ENCODE peak calls at places on chromosomes 4 and X, in six cellular contexts. One of them, this sample, is unnamed.

GRCh38 chrX:65932173-65933084 is 107.5 kb downstream of the VSIG4 start:
- DNase-seq in WTC11: peak; percentile 13
- DNase-seq in H1: no peak
- DNase-seq in HCT116: peak; percentile 92
- DNase-seq in GM12878: no peak
- DNase-seq in K562: peak; percentile 9
- DNase-seq in this sample: peak; percentile 15

GRCh38 chrX:24846551-24847170 is 152.9 kb downstream of the POLA1 start:
- DNase-seq in WTC11: no peak
- DNase-seq in GM12878: no peak
- DNase-seq in H1: no peak
- DNase-seq in HCT116: no peak
- DNase-seq in K562: no peak
- DNase-seq in this sample: no peak

GRCh38 chr4:15925830-15926229 is 12.7 kb downstream of the FGFBP1 start:
- DNase-seq in H1: no peak
- DNase-seq in WTC11: no peak
- DNase-seq in HCT116: no peak
- DNase-seq in K562: no peak
- DNase-seq in GM12878: no peak
- DNase-seq in this sample: no peak

GRCh38 chr4:185020863-185021761 is 2.8 kb downstream of the HELT start:
- DNase-seq in H1: no peak
- DNase-seq in HCT116: no peak
- DNase-seq in WTC11: peak; percentile 38
- DNase-seq in GM12878: no peak
- DNase-seq in K562: no peak
- DNase-seq in this sample: no peak

GRCh38 chr4:66633472-66633871 is 911.8 kb downstream of the CENPC start:
- DNase-seq in WTC11: no peak
- DNase-seq in GM12878: no peak
- DNase-seq in H1: no peak
- DNase-seq in K562: no peak
- DNase-seq in HCT116: no peak
- DNase-seq in this sample: no peak

GRCh38 chr4:86926428-86927086 is 8.3 kb upstream of the AFF1 start:
- DNase-seq in H1: no peak
- DNase-seq in GM12878: no peak
- DNase-seq in K562: peak; percentile 37
- DNase-seq in WTC11: no peak
- DNase-seq in HCT116: no peak
- DNase-seq in this sample: no peak

GRCh38 chrX:362937-363620 is 23.6 kb downstream of the PPP2R3B start:
- DNase-seq in WTC11: no peak
- DNase-seq in GM12878: no peak
- DNase-seq in K562: no peak
- DNase-seq in HCT116: no peak
- DNase-seq in H1: no peak
- DNase-seq in this sample: no peak

GRCh38 chr4:121777625-121778024 is 12.7 kb upstream of the SMIM43 start:
- DNase-seq in HCT116: no peak
- DNase-seq in GM12878: no peak
- DNase-seq in H1: no peak
- DNase-seq in WTC11: no peak
- DNase-seq in K562: no peak
- DNase-seq in this sample: no peak

GRCh38 chrX:39767446-39767845 is 330.3 kb downstream of the BCOR start:
- DNase-seq in WTC11: no peak
- DNase-seq in H1: no peak
- DNase-seq in HCT116: no peak
- DNase-seq in K562: no peak
- DNase-seq in GM12878: no peak
- DNase-seq in this sample: no peak

GRCh38 chr4:184744251-184744650 is 10.4 kb upstream of the CENPU start:
- DNase-seq in H1: no peak
- DNase-seq in HCT116: no peak
- DNase-seq in WTC11: no peak
- DNase-seq in GM12878: no peak
- DNase-seq in K562: no peak
- DNase-seq in this sample: no peak

GRCh38 chr4:170226288-170226687 is 136.5 kb upstream of the AADAT start:
- DNase-seq in K562: no peak
- DNase-seq in GM12878: no peak
- DNase-seq in H1: no peak
- DNase-seq in HCT116: no peak
- DNase-seq in WTC11: no peak
- DNase-seq in this sample: no peak

GRCh38 chr4:94758141-94758699 is 465 bp downstream of the BMPR1B start:
- DNase-seq in K562: no peak
- DNase-seq in WTC11: peak; percentile 74
- DNase-seq in GM12878: no peak
- DNase-seq in H1: no peak
- DNase-seq in HCT116: no peak
- DNase-seq in this sample: peak; percentile 51

GRCh38 chr4:89308161-89308500 is 531 bp upstream of the GPRIN3 start:
- DNase-seq in H1: no peak
- DNase-seq in HCT116: no peak
- DNase-seq in K562: no peak
- DNase-seq in GM12878: no peak
- DNase-seq in WTC11: no peak
- DNase-seq in this sample: no peak

GRCh38 chrX:33194876-33195433 is 16.4 kb downstream of the DMD start:
- DNase-seq in HCT116: no peak
- DNase-seq in GM12878: no peak
- DNase-seq in H1: no peak
- DNase-seq in WTC11: no peak
- DNase-seq in K562: no peak
- DNase-seq in this sample: no peak
- TF ChIP-seq SP1 in HCT116: no peak
- TF ChIP-seq SP1 in GM12878: no peak
- TF ChIP-seq SP1 in H1: no peak
- TF ChIP-seq SP1 in WTC11: no peak
- TF ChIP-seq SP1 in K562: no peak
- TF ChIP-seq SP1 in this sample: no peak

GRCh38 chr4:137655286-137655685 is 123.0 kb upstream of the PCDH18 start:
- DNase-seq in H1: no peak
- DNase-seq in K562: no peak
- DNase-seq in GM12878: no peak
- DNase-seq in WTC11: no peak
- DNase-seq in HCT116: no peak
- DNase-seq in this sample: no peak

GRCh38 chr4:137650051-137650450 is 117.8 kb upstream of the PCDH18 start:
- DNase-seq in K562: no peak
- DNase-seq in H1: no peak
- DNase-seq in GM12878: no peak
- DNase-seq in WTC11: no peak
- DNase-seq in HCT116: no peak
- DNase-seq in this sample: no peak

GRCh38 chr4:137647375-137647774 is 115.1 kb upstream of the PCDH18 start:
- DNase-seq in H1: no peak
- DNase-seq in K562: no peak
- DNase-seq in WTC11: no peak
- DNase-seq in HCT116: no peak
- DNase-seq in GM12878: peak; percentile 45
- DNase-seq in this sample: no peak

GRCh38 chr4:137648531-137648930 is 116.2 kb upstream of the PCDH18 start:
- DNase-seq in WTC11: no peak
- DNase-seq in GM12878: no peak
- DNase-seq in HCT116: no peak
- DNase-seq in K562: no peak
- DNase-seq in H1: no peak
- DNase-seq in this sample: no peak

GRCh38 chr4:137651128-137651527 is 118.8 kb upstream of the PCDH18 start:
- DNase-seq in K562: no peak
- DNase-seq in WTC11: no peak
- DNase-seq in HCT116: no peak
- DNase-seq in GM12878: no peak
- DNase-seq in H1: no peak
- DNase-seq in this sample: no peak
- TF ChIP-seq SP1 in K562: no peak
- TF ChIP-seq SP1 in WTC11: no peak
- TF ChIP-seq SP1 in HCT116: no peak
- TF ChIP-seq SP1 in GM12878: no peak
- TF ChIP-seq SP1 in H1: no peak
- TF ChIP-seq SP1 in this sample: no peak

GRCh38 chr4:153663667-153664066 is 20.4 kb upstream of the TLR2 start:
- DNase-seq in K562: no peak
- DNase-seq in WTC11: no peak
- DNase-seq in GM12878: no peak
- DNase-seq in HCT116: no peak
- DNase-seq in H1: no peak
- DNase-seq in this sample: no peak
- TF ChIP-seq SP1 in K562: no peak
- TF ChIP-seq SP1 in WTC11: no peak
- TF ChIP-seq SP1 in GM12878: no peak
- TF ChIP-seq SP1 in HCT116: no peak
- TF ChIP-seq SP1 in H1: no peak
- TF ChIP-seq SP1 in this sample: no peak

DNA sequence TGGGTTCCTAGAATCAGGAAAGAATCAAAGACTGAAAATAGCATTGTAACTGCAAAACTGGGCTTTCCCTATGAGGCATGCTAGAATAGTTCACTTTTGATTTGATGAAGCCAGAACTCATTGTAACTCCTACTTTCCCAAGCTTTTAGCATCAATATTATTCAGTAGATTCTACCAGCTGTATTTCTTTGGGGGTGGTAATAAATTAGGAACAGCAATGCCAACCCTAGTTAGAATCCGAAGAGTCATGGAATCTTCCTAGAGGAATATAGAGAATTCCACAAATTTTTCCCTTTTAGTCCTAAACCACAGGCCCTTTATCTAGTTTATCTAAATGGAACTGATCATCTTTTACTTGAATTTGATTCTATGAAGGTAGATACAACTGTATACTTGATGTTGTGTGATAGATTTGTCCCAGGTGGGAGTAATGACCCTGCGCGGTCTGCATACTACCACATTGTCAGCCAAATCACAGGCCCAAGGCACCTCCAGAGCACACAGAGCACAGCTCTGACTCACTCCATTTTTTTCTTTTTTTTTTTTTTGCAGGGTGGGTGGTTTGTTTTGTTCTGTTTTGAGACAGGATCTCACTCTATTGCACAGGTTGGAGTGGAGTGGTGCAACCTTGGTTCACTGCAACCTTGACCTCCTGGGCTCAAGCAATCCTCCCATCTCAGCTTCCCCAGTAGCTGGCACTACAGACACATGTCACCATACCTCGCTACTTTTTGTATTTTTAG is 66.6 kb downstream of the EDNRA start:
- DNase-seq in K562: no peak
- DNase-seq in HCT116: no peak
- DNase-seq in WTC11: no peak
- DNase-seq in GM12878: no peak
- DNase-seq in H1: no peak
- DNase-seq in this sample: no peak
- TF ChIP-seq SP1 in K562: no peak
- TF ChIP-seq SP1 in HCT116: no peak
- TF ChIP-seq SP1 in WTC11: no peak
- TF ChIP-seq SP1 in GM12878: no peak
- TF ChIP-seq SP1 in H1: no peak
- TF ChIP-seq SP1 in this sample: no peak

DNA sequence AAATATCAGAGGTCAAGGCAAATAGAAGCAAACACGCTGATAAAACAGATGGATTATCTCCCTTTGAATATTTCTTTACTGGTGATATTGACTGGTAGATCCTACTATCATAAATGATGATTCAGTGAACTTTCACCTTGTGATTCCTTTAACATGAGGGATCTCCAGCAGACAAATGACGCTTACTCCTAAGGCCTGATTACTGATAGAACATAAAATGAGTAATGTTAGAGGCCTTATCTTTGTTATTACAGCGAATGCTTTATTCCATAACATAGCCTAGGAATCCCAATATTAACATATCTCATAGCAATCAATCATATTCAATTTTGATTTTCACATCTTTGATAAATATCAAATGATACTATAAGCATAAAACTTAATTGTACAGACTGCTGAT is 152.3 kb downstream of the SLC10A7 start:
- DNase-seq in GM12878: no peak
- DNase-seq in WTC11: no peak
- DNase-seq in HCT116: no peak
- DNase-seq in H1: no peak
- DNase-seq in K562: no peak
- DNase-seq in this sample: no peak
- TF ChIP-seq SP1 in GM12878: no peak
- TF ChIP-seq SP1 in WTC11: no peak
- TF ChIP-seq SP1 in HCT116: no peak
- TF ChIP-seq SP1 in H1: no peak
- TF ChIP-seq SP1 in K562: no peak
- TF ChIP-seq SP1 in this sample: no peak

GRCh38 chr4:99710681-99711345 is 53.2 kb upstream of the C4orf54 start:
- DNase-seq in WTC11: no peak
- DNase-seq in HCT116: no peak
- DNase-seq in H1: no peak
- DNase-seq in K562: no peak
- DNase-seq in GM12878: no peak
- DNase-seq in this sample: no peak

GRCh38 chr4:99711657-99712056 is 54.0 kb upstream of the C4orf54 start:
- DNase-seq in H1: no peak
- DNase-seq in WTC11: no peak
- DNase-seq in HCT116: no peak
- DNase-seq in GM12878: no peak
- DNase-seq in K562: no peak
- DNase-seq in this sample: no peak

GRCh38 chr4:99710020-99710419 is 52.4 kb upstream of the C4orf54 start:
- DNase-seq in H1: no peak
- DNase-seq in HCT116: no peak
- DNase-seq in K562: no peak
- DNase-seq in WTC11: no peak
- DNase-seq in GM12878: no peak
- DNase-seq in this sample: no peak

GRCh38 chr4:99712530-99712929 is 54.9 kb upstream of the C4orf54 start:
- DNase-seq in H1: no peak
- DNase-seq in GM12878: no peak
- DNase-seq in K562: no peak
- DNase-seq in HCT116: no peak
- DNase-seq in WTC11: no peak
- DNase-seq in this sample: no peak

GRCh38 chr4:99712099-99712498 is 54.5 kb upstream of the C4orf54 start:
- DNase-seq in H1: no peak
- DNase-seq in GM12878: no peak
- DNase-seq in HCT116: no peak
- DNase-seq in WTC11: no peak
- DNase-seq in K562: no peak
- DNase-seq in this sample: no peak
- TF ChIP-seq SP1 in H1: no peak
- TF ChIP-seq SP1 in GM12878: no peak
- TF ChIP-seq SP1 in HCT116: no peak
- TF ChIP-seq SP1 in WTC11: no peak
- TF ChIP-seq SP1 in K562: no peak
- TF ChIP-seq SP1 in this sample: no peak

GRCh38 chr4:164438321-164438720 is 315.6 kb upstream of the SMIM31 start:
- DNase-seq in HCT116: no peak
- DNase-seq in H1: no peak
- DNase-seq in GM12878: no peak
- DNase-seq in WTC11: no peak
- DNase-seq in K562: no peak
- DNase-seq in this sample: no peak
- TF ChIP-seq SP1 in HCT116: no peak
- TF ChIP-seq SP1 in H1: no peak
- TF ChIP-seq SP1 in GM12878: no peak
- TF ChIP-seq SP1 in WTC11: no peak
- TF ChIP-seq SP1 in K562: no peak
- TF ChIP-seq SP1 in this sample: no peak